ENCODE peak calls at places on chromosomes 16 and 17, in six cellular contexts. One of them, this sample, is unnamed. For H3K4me1, the result is how much of the 10 kb centered on the place peaks cover.

GRCh38 chr16:69003500-69003899 is 102.0 kb upstream of the HAS3 start:
- DNase-seq in cardiac muscle cell: no peak
- DNase-seq in CD8-positive, alpha-beta memory T cell: no peak
- DNase-seq in right atrium auricular region: no peak
- DNase-seq in CD8-positive, alpha-beta T cell: no peak
- DNase-seq in tibial artery: no peak
- DNase-seq in this sample: no peak

GRCh38 chr17:13120864-13121263 is 103.0 kb upstream of the ELAC2 start:
- DNase-seq in cardiac muscle cell: no peak
- DNase-seq in CD8-positive, alpha-beta memory T cell: no peak
- DNase-seq in right atrium auricular region: no peak
- DNase-seq in CD8-positive, alpha-beta T cell: no peak
- DNase-seq in tibial artery: no peak
- DNase-seq in this sample: no peak

GRCh38 chr17:14856156-14856555 is 409.0 kb downstream of the PMP22 start:
- DNase-seq in cardiac muscle cell: no peak
- DNase-seq in CD8-positive, alpha-beta memory T cell: no peak
- DNase-seq in right atrium auricular region: no peak
- DNase-seq in CD8-positive, alpha-beta T cell: no peak
- DNase-seq in tibial artery: no peak
- DNase-seq in this sample: no peak

GRCh38 chr17:76147211-76148014 is 6.4 kb upstream of the FOXJ1 start:
- DNase-seq in cardiac muscle cell: no peak
- DNase-seq in CD8-positive, alpha-beta memory T cell: no peak
- DNase-seq in right atrium auricular region: no peak
- DNase-seq in CD8-positive, alpha-beta T cell: no peak
- DNase-seq in tibial artery: no peak
- DNase-seq in this sample: no peak

GRCh38 chr16:84834403-84834772 is 14.6 kb downstream of the CRISPLD2 start:
- DNase-seq in cardiac muscle cell: no peak
- DNase-seq in CD8-positive, alpha-beta memory T cell: no peak
- DNase-seq in right atrium auricular region: no peak
- DNase-seq in CD8-positive, alpha-beta T cell: no peak
- DNase-seq in tibial artery: no peak
- DNase-seq in this sample: no peak

GRCh38 chr16:86222965-86223551 is 287.3 kb upstream of the FOXF1 start:
- DNase-seq in cardiac muscle cell: no peak
- DNase-seq in CD8-positive, alpha-beta memory T cell: no peak
- DNase-seq in right atrium auricular region: no peak
- DNase-seq in CD8-positive, alpha-beta T cell: no peak
- DNase-seq in tibial artery: no peak
- DNase-seq in this sample: no peak

GRCh38 chr16:5378531-5378930 is 280.9 kb upstream of the EEF2KMT start:
- DNase-seq in cardiac muscle cell: no peak
- DNase-seq in CD8-positive, alpha-beta memory T cell: no peak
- DNase-seq in right atrium auricular region: no peak
- DNase-seq in CD8-positive, alpha-beta T cell: no peak
- DNase-seq in tibial artery: no peak
- DNase-seq in this sample: no peak

GRCh38 chr17:60386475-60387058 is 5.4 kb downstream of the USP32 start:
- DNase-seq in cardiac muscle cell: no peak
- DNase-seq in CD8-positive, alpha-beta memory T cell: no peak
- DNase-seq in right atrium auricular region: no peak
- DNase-seq in CD8-positive, alpha-beta T cell: no peak
- DNase-seq in tibial artery: no peak
- DNase-seq in this sample: no peak

GRCh38 chr17:83065660-83066542 is 13.5 kb upstream of the METRNL start:
- DNase-seq in cardiac muscle cell: no peak
- DNase-seq in CD8-positive, alpha-beta memory T cell: peak
- DNase-seq in right atrium auricular region: no peak
- DNase-seq in CD8-positive, alpha-beta T cell: no peak
- DNase-seq in tibial artery: no peak
- DNase-seq in this sample: no peak

GRCh38 chr17:41777579-41778188 is 8.8 kb downstream of the JUP start:
- DNase-seq in cardiac muscle cell: no peak
- DNase-seq in CD8-positive, alpha-beta memory T cell: no peak
- DNase-seq in right atrium auricular region: peak
- DNase-seq in CD8-positive, alpha-beta T cell: no peak
- DNase-seq in tibial artery: no peak
- DNase-seq in this sample: peak

GRCh38 chr17:7707858-7708750 is 3.1 kb downstream of the EFNB3 start:
- DNase-seq in cardiac muscle cell: no peak
- DNase-seq in CD8-positive, alpha-beta memory T cell: no peak
- DNase-seq in right atrium auricular region: no peak
- DNase-seq in CD8-positive, alpha-beta T cell: no peak
- DNase-seq in tibial artery: peak
- DNase-seq in this sample: no peak

GRCh38 chr16:56106527-56106926 is 84.8 kb upstream of the GNAO1 start:
- DNase-seq in cardiac muscle cell: no peak
- DNase-seq in CD8-positive, alpha-beta memory T cell: no peak
- DNase-seq in right atrium auricular region: no peak
- DNase-seq in CD8-positive, alpha-beta T cell: no peak
- DNase-seq in tibial artery: no peak
- DNase-seq in this sample: no peak

GRCh38 chr17:74453665-74454196 is 12.7 kb upstream of the CD300A start:
- DNase-seq in cardiac muscle cell: peak
- DNase-seq in CD8-positive, alpha-beta memory T cell: peak
- DNase-seq in right atrium auricular region: no peak
- DNase-seq in CD8-positive, alpha-beta T cell: peak
- DNase-seq in tibial artery: peak
- DNase-seq in this sample: no peak

GRCh38 chr16:11669380-11670146 is 1.3 kb downstream of the SNN start:
- DNase-seq in cardiac muscle cell: no peak
- DNase-seq in CD8-positive, alpha-beta memory T cell: no peak
- DNase-seq in right atrium auricular region: peak
- DNase-seq in CD8-positive, alpha-beta T cell: no peak
- DNase-seq in tibial artery: peak
- DNase-seq in this sample: peak

DNA sequence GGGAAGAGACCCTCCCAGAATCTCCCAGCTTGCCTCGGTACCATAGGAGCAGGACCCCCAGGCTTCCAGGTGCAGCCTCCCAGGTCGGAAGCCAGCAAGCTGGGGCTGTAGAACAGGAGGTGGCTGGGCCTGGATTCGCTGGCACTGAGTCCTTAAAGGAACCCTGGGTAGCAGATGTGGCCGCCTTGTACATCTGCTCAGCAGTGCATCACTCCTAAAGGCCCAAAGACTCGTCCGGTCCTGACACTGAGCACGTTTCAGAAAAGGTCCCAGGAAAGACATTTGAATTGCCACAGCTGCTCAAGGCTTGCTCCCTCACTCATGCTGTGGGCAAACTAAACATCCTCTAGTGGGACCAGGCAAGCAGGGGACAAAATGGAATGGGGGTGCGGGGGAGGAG is 172.8 kb downstream of the RAB11FIP4 start:
- DNase-seq in cardiac muscle cell: no peak
- DNase-seq in CD8-positive, alpha-beta memory T cell: no peak
- DNase-seq in right atrium auricular region: no peak
- DNase-seq in CD8-positive, alpha-beta T cell: no peak
- DNase-seq in tibial artery: no peak
- DNase-seq in this sample: no peak
- H3K4me1 ChIP-seq in cardiac muscle cell: under half
- H3K4me1 ChIP-seq in CD8-positive, alpha-beta memory T cell: under half
- H3K4me1 ChIP-seq in right atrium auricular region: half or more
- H3K4me1 ChIP-seq in CD8-positive, alpha-beta T cell: under half
- H3K4me1 ChIP-seq in tibial artery: under half
- H3K4me1 ChIP-seq in this sample: under half

GRCh38 chr17:44842748-44843147 is 4.9 kb upstream of the HIGD1B start:
- DNase-seq in cardiac muscle cell: peak
- DNase-seq in CD8-positive, alpha-beta memory T cell: no peak
- DNase-seq in right atrium auricular region: no peak
- DNase-seq in CD8-positive, alpha-beta T cell: no peak
- DNase-seq in tibial artery: no peak
- DNase-seq in this sample: no peak
- H3K27ac ChIP-seq in cardiac muscle cell: peak
- H3K27ac ChIP-seq in CD8-positive, alpha-beta memory T cell: no peak
- H3K27ac ChIP-seq in right atrium auricular region: peak
- H3K27ac ChIP-seq in CD8-positive, alpha-beta T cell: no peak
- H3K27ac ChIP-seq in tibial artery: peak
- H3K27ac ChIP-seq in this sample: no peak

GRCh38 chr17:20997711-20998570 is 44.9 kb downstream of the USP22 start:
- DNase-seq in cardiac muscle cell: no peak
- DNase-seq in CD8-positive, alpha-beta memory T cell: no peak
- DNase-seq in right atrium auricular region: no peak
- DNase-seq in CD8-positive, alpha-beta T cell: no peak
- DNase-seq in tibial artery: peak
- DNase-seq in this sample: peak
- H3K4me1 ChIP-seq in cardiac muscle cell: under half
- H3K4me1 ChIP-seq in CD8-positive, alpha-beta memory T cell: under half
- H3K4me1 ChIP-seq in right atrium auricular region: half or more
- H3K4me1 ChIP-seq in CD8-positive, alpha-beta T cell: under half
- H3K4me1 ChIP-seq in tibial artery: under half
- H3K4me1 ChIP-seq in this sample: under half

GRCh38 chr16:21302898-21303528 is 24.9 kb upstream of the CRYM start:
- DNase-seq in cardiac muscle cell: no peak
- DNase-seq in CD8-positive, alpha-beta memory T cell: no peak
- DNase-seq in right atrium auricular region: no peak
- DNase-seq in CD8-positive, alpha-beta T cell: no peak
- DNase-seq in tibial artery: no peak
- DNase-seq in this sample: no peak
- H3K27ac ChIP-seq in cardiac muscle cell: no peak
- H3K27ac ChIP-seq in CD8-positive, alpha-beta memory T cell: no peak
- H3K27ac ChIP-seq in right atrium auricular region: no peak
- H3K27ac ChIP-seq in CD8-positive, alpha-beta T cell: no peak
- H3K27ac ChIP-seq in tibial artery: no peak
- H3K27ac ChIP-seq in this sample: no peak

DNA sequence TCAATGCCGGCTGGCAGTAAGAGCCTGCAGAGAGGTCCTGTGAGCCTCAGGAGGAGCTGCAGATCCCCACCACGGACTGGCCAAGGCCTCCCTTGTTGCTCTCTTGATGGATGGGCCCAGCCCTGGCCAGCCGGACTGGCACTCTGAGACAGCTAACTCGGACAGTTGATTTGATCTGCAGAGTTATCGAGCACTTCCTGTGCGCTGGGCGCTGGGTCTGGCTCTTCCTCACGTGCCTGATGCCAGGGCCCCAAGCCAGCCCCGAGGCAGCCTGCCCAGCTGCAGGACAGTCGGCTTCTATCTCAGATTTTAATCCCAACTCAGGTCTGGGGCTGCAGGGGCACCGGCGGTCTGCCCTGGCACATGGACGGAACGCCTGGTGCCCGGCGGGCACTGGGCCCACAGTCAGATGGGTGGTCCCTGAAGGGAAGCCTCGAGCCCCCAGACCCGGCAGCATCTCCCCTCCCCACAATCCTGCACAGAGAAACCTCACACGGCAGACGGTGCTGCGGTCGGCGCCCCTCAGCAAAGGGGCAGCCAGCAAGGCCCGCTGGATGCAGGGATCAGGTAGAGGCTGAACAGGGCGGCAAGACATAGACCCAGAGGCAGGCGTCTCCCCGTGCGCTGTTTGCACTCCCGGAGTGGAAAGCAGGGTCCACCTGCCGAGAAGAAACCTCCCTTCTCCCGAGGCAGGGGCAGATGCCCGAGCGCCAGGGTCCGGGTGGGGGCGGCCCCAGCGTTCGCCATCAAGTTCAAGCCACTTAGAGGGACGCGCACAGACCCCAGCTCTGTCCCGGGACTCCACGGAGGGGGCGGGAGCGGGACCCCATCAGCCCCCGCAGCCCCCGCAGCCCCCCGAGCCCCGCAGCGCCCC is 34.0 kb downstream of the TIMM22 start:
- DNase-seq in cardiac muscle cell: no peak
- DNase-seq in CD8-positive, alpha-beta memory T cell: no peak
- DNase-seq in right atrium auricular region: peak
- DNase-seq in CD8-positive, alpha-beta T cell: no peak
- DNase-seq in tibial artery: peak
- DNase-seq in this sample: peak
- H3K4me1 ChIP-seq in cardiac muscle cell: under half
- H3K4me1 ChIP-seq in CD8-positive, alpha-beta memory T cell: under half
- H3K4me1 ChIP-seq in right atrium auricular region: half or more
- H3K4me1 ChIP-seq in CD8-positive, alpha-beta T cell: under half
- H3K4me1 ChIP-seq in tibial artery: under half
- H3K4me1 ChIP-seq in this sample: under half

DNA sequence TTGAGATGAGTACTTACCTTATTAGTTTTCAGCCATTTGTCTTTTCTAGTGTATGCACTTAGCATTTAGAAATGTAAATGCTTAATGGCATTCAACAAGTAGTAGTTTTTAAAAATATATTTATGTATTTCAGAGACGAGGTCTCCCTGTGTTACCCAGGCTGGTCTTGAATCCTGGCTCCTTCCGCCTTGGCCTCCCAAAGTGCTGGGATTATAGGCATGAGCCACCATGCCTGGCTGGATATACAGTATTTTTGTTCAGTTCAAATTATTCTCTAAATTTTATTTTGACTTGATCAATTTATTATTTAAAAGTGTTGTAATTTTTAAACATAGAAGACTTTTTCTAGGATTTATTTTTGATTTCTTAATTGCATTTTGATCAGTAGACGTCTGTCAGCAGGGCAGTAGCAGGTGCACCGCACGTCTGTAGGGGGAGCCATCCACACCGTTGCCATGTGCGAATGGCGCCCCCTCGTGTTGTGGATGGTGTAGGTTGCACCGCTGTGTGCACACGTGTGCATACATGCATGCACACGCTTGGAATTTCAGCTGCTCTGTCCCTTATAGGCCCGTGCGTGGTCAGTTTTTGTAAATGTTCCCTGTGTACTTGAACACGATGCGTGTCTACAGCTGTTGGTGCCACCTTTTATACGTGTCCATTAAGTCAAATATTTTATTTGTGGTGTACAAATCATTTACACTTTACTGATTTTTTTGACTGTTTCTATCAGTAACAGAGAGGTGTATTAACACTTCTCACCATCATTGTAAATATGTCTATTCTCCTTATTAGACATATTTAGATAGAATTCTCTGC is 30.6 kb downstream of the RPTOR start:
- DNase-seq in cardiac muscle cell: peak
- DNase-seq in CD8-positive, alpha-beta memory T cell: peak
- DNase-seq in right atrium auricular region: peak
- DNase-seq in CD8-positive, alpha-beta T cell: peak
- DNase-seq in tibial artery: peak
- DNase-seq in this sample: peak
- H3K27ac ChIP-seq in cardiac muscle cell: no peak
- H3K27ac ChIP-seq in CD8-positive, alpha-beta memory T cell: no peak
- H3K27ac ChIP-seq in right atrium auricular region: no peak
- H3K27ac ChIP-seq in CD8-positive, alpha-beta T cell: no peak
- H3K27ac ChIP-seq in tibial artery: no peak
- H3K27ac ChIP-seq in this sample: no peak

GRCh38 chr17:58388302-58389190 is 28.8 kb downstream of the RNF43 start:
- DNase-seq in cardiac muscle cell: no peak
- DNase-seq in CD8-positive, alpha-beta memory T cell: no peak
- DNase-seq in right atrium auricular region: no peak
- DNase-seq in CD8-positive, alpha-beta T cell: no peak
- DNase-seq in tibial artery: no peak
- DNase-seq in this sample: no peak
- H3K4me1 ChIP-seq in cardiac muscle cell: under half
- H3K4me1 ChIP-seq in CD8-positive, alpha-beta memory T cell: under half
- H3K4me1 ChIP-seq in right atrium auricular region: under half
- H3K4me1 ChIP-seq in CD8-positive, alpha-beta T cell: under half
- H3K4me1 ChIP-seq in tibial artery: under half
- H3K4me1 ChIP-seq in this sample: under half